ENCODE peak calls at places on chromosome 1, in eight cellular contexts. I is NCI-H1105 treated with DMSO at 0.1 percent for 48 hours, W is GM23248, G is memory B cell, P is cardiac fibroblast, F is osteoblast, X is astrocyte of the hippocampus, T is SW480. V is an unnamed sample.

GRCh38 chr1:50950396-50950795 is 9.7 kb downstream of the FAF1 start:
- DNase-seq in I (no peak), W (no peak), G (no peak), P (no peak), F (no peak), X (no peak), T (no peak), V (no peak)

GRCh38 chr1:225811622-225812487 is 1.9 kb downstream of the EPHX1 start:
- DNase-seq in I (no peak), W (peak), G (no peak), P (peak), F (peak), X (no peak), T (no peak), V (peak)

GRCh38 chr1:3319874-3320245 is 134.6 kb upstream of the ARHGEF16 start:
- DNase-seq in I (peak), W (peak), G (no peak), P (peak), F (peak), X (peak), T (peak), V (peak)

GRCh38 chr1:48245106-48245505 is 22.6 kb downstream of the SLC5A9 start:
- DNase-seq in I (no peak), W (no peak), G (no peak), P (no peak), F (no peak), X (no peak), T (no peak), V (no peak)

GRCh38 chr1:114558548-114558947 is 22.9 kb downstream of the BCAS2 start:
- DNase-seq in I (peak), W (peak), G (no peak), P (peak), F (no peak), X (peak), T (peak), V (peak)

GRCh38 chr1:83791821-83792437 is 207.0 kb downstream of the TTLL7 start:
- DNase-seq in I (no peak), W (peak), G (no peak), P (peak), F (no peak), X (peak), T (peak), V (no peak)

GRCh38 chr1:56686171-56686570 is 41.1 kb downstream of the PRKAA2 start:
- DNase-seq in I (no peak), W (peak), G (no peak), P (peak), F (no peak), X (peak), T (no peak), V (no peak)

GRCh38 chr1:218165687-218166088 is 119.4 kb upstream of the RRP15 start:
- DNase-seq in I (peak), W (no peak), G (no peak), P (no peak), F (no peak), X (no peak), T (no peak), V (no peak)

GRCh38 chr1:177190308-177190970 is 19.7 kb downstream of the BRINP2 start:
- DNase-seq in I (no peak), W (peak), G (no peak), P (no peak), F (no peak), X (no peak), T (no peak), V (no peak)

GRCh38 chr1:103561612-103562395 is 9.6 kb upstream of the AMY2B start:
- DNase-seq in I (no peak), W (peak), G (no peak), P (peak), F (peak), X (no peak), T (no peak), V (no peak)

GRCh38 chr1:88514544-88514943 is 169.5 kb upstream of the PKN2 start:
- DNase-seq in I (no peak), W (no peak), G (no peak), P (no peak), F (no peak), X (no peak), T (no peak), V (no peak)

GRCh38 chr1:167060141-167061072 is 29.8 kb downstream of the GPA33 start:
- DNase-seq in I (no peak), W (peak), G (no peak), P (no peak), F (no peak), X (peak), T (no peak), V (no peak)

GRCh38 chr1:6026095-6026809 is 19.4 kb upstream of the KCNAB2 start:
- DNase-seq in I (peak), W (no peak), G (peak), P (peak), F (peak), X (peak), T (peak), V (peak)

GRCh38 chr1:212235848-212236247 is 49.4 kb upstream of the PPP2R5A start:
- DNase-seq in I (no peak), W (no peak), G (no peak), P (no peak), F (no peak), X (no peak), T (peak), V (no peak)

GRCh38 chr1:205354259-205354904 is 2.3 kb downstream of the KLHDC8A start:
- DNase-seq in I (peak), W (peak), G (peak), P (peak), F (peak), X (peak), T (peak), V (peak)

GRCh38 chr1:36913523-36914060 is 120.7 kb downstream of the GRIK3 start:
- DNase-seq in I (peak), W (no peak), G (no peak), P (no peak), F (no peak), X (no peak), T (no peak), V (no peak)

GRCh38 chr1:156814571-156815260 is 1.9 kb downstream of the SH2D2A start:
- DNase-seq in I (no peak), W (peak), G (no peak), P (no peak), F (no peak), X (no peak), T (no peak), V (no peak)

GRCh38 chr1:54886724-54887664 is at the start of gene DHCR24:
- DNase-seq in I (peak), W (peak), G (peak), P (peak), F (peak), X (peak), T (peak), V (peak)

GRCh38 chr1:205543351-205544305 is 39.2 kb downstream of the CDK18 start:
- DNase-seq in I (peak), W (peak), G (no peak), P (peak), F (peak), X (peak), T (no peak), V (no peak)

GRCh38 chr1:101820080-101820479 is 176.6 kb downstream of the OLFM3 start:
- DNase-seq in I (peak), W (peak), G (no peak), P (peak), F (no peak), X (peak), T (peak), V (peak)

GRCh38 chr1:55039342-55040082 is at the start of gene PCSK9:
- DNase-seq in I (peak), W (peak), G (no peak), P (peak), F (peak), X (peak), T (peak), V (no peak)

GRCh38 chr1:119004129-119004527 is 16.0 kb upstream of the TBX15 start:
- DNase-seq in I (no peak), W (no peak), G (no peak), P (no peak), F (no peak), X (no peak), T (no peak), V (no peak)

GRCh38 chr1:156480411-156481192 is 20.0 kb downstream of the MEF2D start:
- DNase-seq in I (no peak), W (peak), G (peak), P (peak), F (peak), X (peak), T (no peak), V (no peak)

GRCh38 chr1:204280099-204280498 is 66.3 kb upstream of the GOLT1A start:
- DNase-seq in I (no peak), W (no peak), G (no peak), P (no peak), F (no peak), X (no peak), T (no peak), V (no peak)

GRCh38 chr1:30321996-30322858 is 401.2 kb downstream of the MATN1 start:
- DNase-seq in I (no peak), W (no peak), G (no peak), P (no peak), F (no peak), X (no peak), T (no peak), V (peak)

GRCh38 chr1:226082959-226083302 is 20.4 kb downstream of the H3-3A start:
- DNase-seq in I (no peak), W (peak), G (no peak), P (peak), F (peak), X (peak), T (peak), V (no peak)